ENCODE peak calls at places on chromosomes 7 and 10, in six cellular contexts. U, P, A, Z, M and L are unnamed samples.

GRCh38 chr10:48744587-48744986 is 59.9 kb downstream of the WDFY4 start:
- DNase-seq in A (no peak), Z (no peak), P (no peak), U (no peak), M (no peak), L (no peak)

GRCh38 chr7:27606270-27607209 is 56.1 kb downstream of the HIBADH start:
- DNase-seq in P (no peak), U (no peak), M (peak; percentile 61), A (no peak), Z (no peak), L (peak; percentile 42)

GRCh38 chr10:80457554-80458262 is 3.6 kb downstream of the TSPAN14 start:
- DNase-seq in M (no peak), Z (no peak), P (no peak), U (no peak), A (no peak), L (no peak)

GRCh38 chr7:30866939-30867338 is 44.7 kb upstream of the AQP1 start:
- DNase-seq in P (no peak), M (no peak), U (no peak), Z (no peak), A (no peak), L (no peak)

GRCh38 chr7:119935418-119936025 is 337.5 kb upstream of the KCND2 start:
- DNase-seq in M (peak; percentile 6), Z (no peak), U (peak; percentile 83), A (peak; percentile 30), P (no peak), L (peak; percentile 21)

GRCh38 chr10:46297406-46298204 is 10.8 kb downstream of the ANTXRL start:
- DNase-seq in Z (no peak), A (no peak), P (no peak), M (no peak), U (no peak), L (no peak)

GRCh38 chr10:97426776-97427570 is 982 bp downstream of the PGAM1 start:
- DNase-seq in U (peak; percentile 51), M (no peak), Z (no peak), P (peak; percentile 28), A (peak; percentile 51), L (no peak)

GRCh38 chr7:73595358-73595757 is 17.0 kb upstream of the TBL2 start:
- DNase-seq in M (no peak), P (no peak), U (no peak), A (no peak), Z (no peak), L (no peak)

GRCh38 chr7:141369422-141369821 is 181.8 kb upstream of the AGK start:
- DNase-seq in P (no peak), M (no peak), U (no peak), Z (no peak), A (no peak), L (no peak)

GRCh38 chr10:121393522-121393921 is 204.7 kb downstream of the FGFR2 start:
- DNase-seq in A (no peak), P (no peak), U (no peak), M (no peak), Z (no peak), L (no peak)

GRCh38 chr10:127877701-127878100 is 15.0 kb downstream of the CLRN3 start:
- DNase-seq in U (no peak), P (no peak), Z (no peak), A (no peak), M (no peak), L (no peak)

GRCh38 chr7:1030444-1031070 is 13.8 kb upstream of the GPR146 start:
- DNase-seq in A (peak; percentile 78), Z (no peak), U (no peak), P (no peak), M (no peak), L (no peak)

GRCh38 chr10:47452495-47453434 is 31.1 kb downstream of the ANXA8 start:
- DNase-seq in P (no peak), U (no peak), M (no peak), A (no peak), Z (no peak), L (no peak)

GRCh38 chr7:105098863-105099515 is 85.0 kb downstream of the KMT2E start:
- DNase-seq in Z (no peak), M (no peak), P (no peak), A (no peak), U (no peak), L (no peak)

GRCh38 chr10:131453772-131454634 is 142.5 kb upstream of the TCERG1L start:
- DNase-seq in Z (no peak), P (peak; percentile 62), A (peak; percentile 62), M (no peak), U (peak; percentile 8), L (no peak)

GRCh38 chr7:36969376-36969775 is 245.1 kb upstream of the AOAH start:
- DNase-seq in M (no peak), A (peak; percentile 8), Z (no peak), U (no peak), P (no peak), L (no peak)

GRCh38 chr7:36972140-36972518 is 247.8 kb upstream of the AOAH start:
- DNase-seq in M (no peak), U (no peak), A (no peak), P (no peak), Z (no peak), L (no peak)

GRCh38 chr7:36971515-36972139 is 247.3 kb upstream of the AOAH start:
- DNase-seq in M (no peak), U (no peak), Z (no peak), A (no peak), P (no peak), L (no peak)

GRCh38 chr7:36967387-36967786 is 243.1 kb upstream of the AOAH start:
- DNase-seq in M (peak; percentile 29), A (peak; percentile 45), Z (peak; percentile 49), P (peak; percentile 69), U (peak; percentile 91), L (peak; percentile 66)

GRCh38 chr7:36970551-36971514 is 246.5 kb upstream of the AOAH start:
- DNase-seq in M (no peak), P (no peak), Z (no peak), U (no peak), A (no peak), L (no peak)
- H3K4me3 ChIP-seq in M (no peak overlapping the region), P (no peak overlapping the region), Z (no peak overlapping the region), U (no peak overlapping the region), A (no peak overlapping the region), L (no peak overlapping the region)

DNA sequence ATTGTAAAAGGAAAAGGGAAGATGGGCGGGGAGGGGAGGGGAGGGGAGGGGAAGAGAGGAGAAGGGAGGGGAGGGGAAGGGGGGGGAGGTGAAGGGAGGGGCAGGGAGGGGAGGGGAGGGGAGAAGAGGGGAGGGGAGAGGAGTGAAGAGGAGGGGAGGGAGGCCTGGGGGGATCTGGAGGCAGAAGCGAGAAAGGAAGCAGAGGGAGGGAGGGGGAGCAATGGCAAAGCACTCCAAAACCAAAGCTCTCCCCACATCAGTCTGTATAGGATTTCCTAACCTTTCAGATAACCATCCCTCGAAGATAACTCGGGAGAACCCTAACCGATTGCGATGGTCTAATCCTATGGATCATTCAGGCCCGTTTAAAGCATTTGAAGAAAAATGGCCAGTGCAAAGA is 19.0 kb downstream of the EBF3 start:
- DNase-seq in M (no peak), P (no peak), A (no peak), U (no peak), Z (no peak), L (no peak)
- H3K4me3 ChIP-seq in M (no peak overlapping the region), P (no peak overlapping the region), A (no peak overlapping the region), U (peak overlapping the region; percentile 72), Z (no peak overlapping the region), L (no peak overlapping the region)

GRCh38 chr10:3805227-3805790 is 20.3 kb upstream of the KLF6 start:
- DNase-seq in Z (no peak), A (peak; percentile 67), M (peak; percentile 83), P (no peak), U (peak; percentile 61), L (peak; percentile 97)
- H3K4me3 ChIP-seq in Z (peak overlapping the region; percentile 4), A (peak overlapping the region; percentile 61), M (no peak overlapping the region), P (no peak overlapping the region), U (peak overlapping the region; percentile 74), L (peak overlapping the region; percentile 40)

GRCh38 chr10:44417761-44418160 is 32.9 kb upstream of the CXCL12 start:
- DNase-seq in M (no peak), A (no peak), Z (no peak), P (no peak), U (no peak), L (no peak)

GRCh38 chr10:44422153-44422552 is 37.3 kb upstream of the CXCL12 start:
- DNase-seq in Z (no peak), A (no peak), P (no peak), M (no peak), U (no peak), L (no peak)

GRCh38 chr10:44422631-44423030 is 37.7 kb upstream of the CXCL12 start:
- DNase-seq in Z (no peak), A (no peak), P (no peak), M (no peak), U (no peak), L (no peak)

GRCh38 chr10:44418637-44419036 is 33.7 kb upstream of the CXCL12 start:
- DNase-seq in P (no peak), Z (no peak), U (no peak), A (no peak), M (no peak), L (no peak)

GRCh38 chr10:44419790-44420549 is 35.1 kb upstream of the CXCL12 start:
- DNase-seq in U (no peak), M (no peak), P (peak; percentile 37), A (no peak), Z (no peak), L (no peak)
- H3K4me3 ChIP-seq in U (no peak overlapping the region), M (no peak overlapping the region), P (no peak overlapping the region), A (no peak overlapping the region), Z (no peak overlapping the region), L (no peak overlapping the region)

GRCh38 chr10:90787376-90787775 is 70.5 kb downstream of the HTR7 start:
- DNase-seq in M (no peak), A (no peak), P (no peak), Z (no peak), U (no peak), L (no peak)

GRCh38 chr10:90785782-90786181 is 72.1 kb downstream of the HTR7 start:
- DNase-seq in U (no peak), A (no peak), Z (no peak), P (no peak), M (no peak), L (no peak)

GRCh38 chr10:90787906-90788491 is 69.8 kb downstream of the HTR7 start:
- DNase-seq in A (peak; percentile 35), P (peak; percentile 34), M (peak; percentile 19), Z (peak; percentile 22), U (peak; percentile 74), L (peak; percentile 32)

DNA sequence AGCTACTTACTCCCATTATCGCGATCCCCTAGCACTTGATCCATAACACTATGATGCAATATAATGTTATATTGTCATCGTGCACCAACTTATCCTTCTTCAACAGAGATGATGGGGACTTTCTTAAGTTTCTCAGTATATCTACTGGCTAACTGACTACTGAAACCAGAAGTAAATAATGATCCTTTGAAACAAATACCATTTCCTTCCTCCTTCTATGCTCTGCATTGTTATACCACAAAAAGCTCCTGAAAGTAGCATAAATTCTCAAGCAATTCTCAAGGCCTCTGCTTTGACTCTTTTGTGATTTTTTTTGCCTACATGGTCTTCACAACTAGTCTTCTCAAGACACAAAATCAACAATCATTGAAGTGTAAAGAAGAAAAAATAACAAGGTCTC is 68.9 kb downstream of the HTR7 start:
- DNase-seq in Z (no peak), M (no peak), A (peak; percentile 2), P (no peak), U (no peak), L (no peak)
- H3K4me3 ChIP-seq in Z (no peak overlapping the region), M (no peak overlapping the region), A (no peak overlapping the region), P (no peak overlapping the region), U (no peak overlapping the region), L (no peak overlapping the region)